ENCODE peak calls at places on chromosomes 5 and 9, in ten cellular contexts. A is lower lobe of right lung, F is right cardiac atrium, B is PC-9, K is neural progenitor cell, P is GM23248, W is cardiac muscle cell, D is GM23338, T is transverse colon, M is heart right ventricle. X is an unnamed sample. For H3K4me1, the result is how much of the 10 kb centered on the place peaks cover.

GRCh38 chr5:59126665-59127354 is 543.9 kb downstream of the RAB3C start:
- DNase-seq in A (no peak), F (no peak), B (no peak), K (no peak), P (peak), W (no peak), D (peak), T (no peak), M (no peak), X (no peak)

GRCh38 chr5:41896230-41896629 is 7.9 kb upstream of the RIMOC1 start:
- DNase-seq in A (no peak), F (no peak), B (no peak), K (no peak), P (no peak), W (no peak), D (no peak), T (no peak), M (no peak), X (no peak)

GRCh38 chr9:36488322-36488838 is 84.3 kb upstream of the MELK start:
- DNase-seq in A (no peak), F (no peak), B (no peak), K (no peak), P (no peak), W (no peak), D (peak), T (no peak), M (no peak), X (no peak)

GRCh38 chr5:149596712-149597111 is 15.4 kb downstream of the ARHGEF37 start:
- DNase-seq in A (no peak), F (no peak), B (no peak), K (no peak), P (no peak), W (no peak), D (peak), T (no peak), M (no peak), X (no peak)

GRCh38 chr5:69450116-69450515 is 35.2 kb downstream of the MARVELD2 start:
- DNase-seq in A (no peak), F (no peak), B (peak), K (no peak), P (peak), W (no peak), D (no peak), T (no peak), M (no peak), X (no peak)

GRCh38 chr5:62886603-62887315 is 308.1 kb downstream of the LRRC70 start:
- DNase-seq in A (no peak), F (no peak), B (no peak), K (no peak), P (no peak), W (peak), D (no peak), T (no peak), M (no peak), X (no peak)

GRCh38 chr9:117392992-117393391 is 21.9 kb downstream of the ASTN2 start:
- DNase-seq in A (no peak), F (no peak), B (no peak), K (no peak), P (no peak), W (no peak), D (peak), T (no peak), M (no peak), X (no peak)

GRCh38 chr5:56286015-56286992 is 53.2 kb upstream of the ANKRD55 start:
- DNase-seq in A (no peak), F (no peak), B (no peak), K (no peak), P (no peak), W (no peak), D (no peak), T (no peak), M (no peak), X (no peak)

GRCh38 chr5:50553560-50553984 is 112.5 kb upstream of the EMB start:
- DNase-seq in A (peak), F (peak), B (no peak), K (no peak), P (no peak), W (peak), D (no peak), T (no peak), M (no peak), X (no peak)

GRCh38 chr9:124658165-124659017 is 112.7 kb downstream of the NR6A1 start:
- DNase-seq in A (peak), F (peak), B (peak), K (peak), P (peak), W (peak), D (peak), T (peak), M (peak), X (peak)

DNA sequence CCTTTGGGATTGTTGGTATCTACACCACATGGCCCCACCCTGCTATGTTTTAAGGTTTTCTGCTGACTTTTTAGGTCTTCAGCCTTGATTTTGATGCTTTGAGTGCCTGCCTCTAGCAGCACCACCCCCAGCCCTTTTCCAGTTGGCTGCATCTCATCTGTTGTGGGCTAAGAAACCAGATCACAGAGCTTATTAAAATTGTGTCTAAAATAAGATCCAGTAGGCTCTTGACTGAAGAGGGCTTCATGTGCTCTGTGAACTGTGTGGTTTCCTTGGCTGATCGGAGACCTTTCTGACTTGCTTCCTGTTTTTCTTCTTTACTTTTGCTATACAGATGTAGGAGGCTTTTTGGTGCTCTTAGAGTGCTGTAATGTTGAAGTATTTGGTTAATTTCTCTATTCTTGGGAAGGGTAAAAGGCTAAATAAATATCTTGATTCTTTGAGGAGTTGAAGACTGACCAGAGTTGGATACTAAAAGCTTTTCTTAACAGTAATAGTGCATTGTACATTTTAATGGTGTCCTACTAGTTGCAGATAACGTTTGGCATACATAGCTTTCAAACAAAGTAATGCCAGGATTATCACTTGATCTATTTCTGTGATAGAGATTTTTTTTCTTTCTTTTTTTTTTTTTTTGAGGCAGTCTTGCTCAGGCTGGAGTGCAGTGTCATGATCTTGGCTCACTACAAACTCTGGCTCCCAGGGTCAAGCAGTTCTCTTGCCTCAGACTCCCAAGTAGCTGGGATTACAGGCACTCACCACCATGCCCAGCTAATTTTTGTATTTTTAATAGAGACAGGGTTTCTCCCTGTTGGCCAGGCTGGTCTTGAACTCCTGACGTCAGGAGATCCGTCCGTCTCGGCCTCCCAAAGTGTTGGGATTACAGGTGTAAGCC is 4.5 kb downstream of the UBE2D2 start:
- DNase-seq in A (no peak), F (no peak), B (no peak), K (no peak), P (no peak), W (peak), D (no peak), T (peak), M (no peak), X (no peak)
- H3K4me1 ChIP-seq in A (half or more), F (under half), B (under half), K (under half), P (under half), W (under half), D (under half), T (half or more), M (half or more), X (under half)

GRCh38 chr9:114365194-114365593 is 22.6 kb downstream of the AKNA start:
- DNase-seq in A (no peak), F (no peak), B (no peak), K (no peak), P (no peak), W (no peak), D (no peak), T (no peak), M (no peak), X (no peak)
- H3K4me1 ChIP-seq in A (under half), F (under half), B (under half), K (under half), P (under half), W (under half), D (under half), T (under half), M (under half), X (under half)

GRCh38 chr5:139108056-139108811 is 89.9 kb downstream of the SIL1 start:
- DNase-seq in A (no peak), F (no peak), B (no peak), K (peak), P (peak), W (no peak), D (no peak), T (no peak), M (no peak), X (no peak)
- H3K4me1 ChIP-seq in A (under half), F (under half), B (under half), K (under half), P (under half), W (under half), D (under half), T (under half), M (under half), X (under half)

DNA sequence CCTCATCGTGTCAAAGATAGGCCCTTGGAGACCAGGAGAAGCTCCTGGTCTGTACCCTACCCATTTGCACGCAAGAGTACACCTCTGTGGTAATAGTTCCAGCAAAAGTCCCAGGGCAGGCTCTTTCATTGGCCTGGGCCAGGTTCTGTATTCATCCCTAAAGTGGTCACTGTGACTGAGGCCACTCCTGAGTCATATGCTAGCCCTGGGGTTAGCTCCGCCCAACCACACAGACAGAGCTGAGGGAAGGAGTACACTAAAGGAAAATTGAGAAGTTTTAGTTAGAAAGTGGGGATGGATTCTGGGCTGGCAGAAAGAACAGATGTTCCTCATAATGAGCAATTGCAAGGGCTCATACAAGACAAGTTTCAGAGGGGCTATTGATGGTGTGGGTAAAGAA is 206.7 kb downstream of the ARHGAP26 start:
- DNase-seq in A (peak), F (no peak), B (no peak), K (no peak), P (peak), W (no peak), D (no peak), T (no peak), M (no peak), X (no peak)
- H3K4me1 ChIP-seq in A (half or more), F (under half), B (under half), K (under half), P (under half), W (under half), D (under half), T (under half), M (under half), X (under half)

DNA sequence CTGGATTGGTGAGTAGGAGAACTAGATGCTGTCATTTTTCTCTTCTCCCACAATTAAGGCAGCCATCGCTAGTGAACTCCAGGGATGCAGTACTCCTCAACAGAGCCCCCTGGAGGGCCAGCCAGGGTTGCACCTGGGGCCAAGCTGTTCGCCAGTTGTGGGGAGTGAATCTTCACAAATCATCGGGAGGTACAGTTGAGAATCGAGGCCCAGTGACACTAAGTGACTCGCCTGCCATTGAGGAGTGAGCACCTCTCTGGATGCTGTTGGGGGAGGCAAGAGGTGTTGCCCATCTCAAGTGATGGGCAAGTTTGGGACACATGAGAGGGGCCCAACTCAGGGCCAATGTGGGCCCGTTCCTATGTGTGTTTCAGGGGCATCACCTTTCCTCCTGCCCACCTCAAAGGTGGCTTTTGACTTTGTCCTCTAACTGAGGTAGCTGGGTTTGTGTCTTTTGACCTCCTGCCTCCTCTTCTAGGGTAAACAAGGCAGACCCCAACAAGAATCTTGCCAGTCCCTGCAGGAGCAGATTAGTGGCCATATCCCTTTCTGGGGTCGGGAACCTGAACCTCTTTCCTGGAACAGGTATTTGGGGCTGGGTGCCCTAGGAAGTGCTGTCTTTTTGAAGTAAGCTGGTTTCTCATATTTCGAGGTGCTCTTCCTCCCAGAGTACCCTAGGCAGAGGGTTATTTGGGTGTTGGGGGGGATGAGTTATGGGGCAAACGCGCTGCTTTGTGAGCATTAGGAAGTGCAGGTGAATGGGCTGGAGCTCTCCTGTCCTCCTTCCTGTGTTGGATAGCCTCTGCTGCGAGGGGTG is 181.2 kb downstream of the MACROH2A1 start:
- DNase-seq in A (no peak), F (no peak), B (no peak), K (peak), P (no peak), W (no peak), D (peak), T (no peak), M (no peak), X (no peak)
- H3K4me1 ChIP-seq in A (under half), F (under half), B (under half), K (under half), P (under half), W (under half), D (under half), T (under half), M (under half), X (under half)

DNA sequence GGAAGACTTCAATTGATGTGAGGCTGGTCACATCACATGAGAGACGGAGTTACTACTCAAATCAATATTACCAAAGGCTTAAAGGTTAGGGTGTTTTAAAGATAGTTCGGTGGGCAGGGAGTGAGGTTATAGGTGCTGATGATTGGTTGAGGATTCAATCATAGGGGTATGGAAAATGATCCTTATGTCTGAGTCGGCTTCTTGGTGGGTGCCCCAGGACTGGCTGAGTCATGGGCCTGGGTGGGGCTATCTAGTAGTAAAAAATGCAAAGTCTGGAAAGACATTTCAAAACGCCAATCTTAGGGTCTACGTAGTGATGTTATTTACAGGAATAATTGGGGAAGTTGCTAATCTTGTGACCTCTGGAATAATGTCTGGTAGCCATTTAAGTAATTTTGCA is 15.2 kb upstream of the SPIN1 start:
- DNase-seq in A (no peak), F (peak), B (no peak), K (no peak), P (no peak), W (no peak), D (no peak), T (no peak), M (no peak), X (no peak)
- H3K4me1 ChIP-seq in A (under half), F (under half), B (under half), K (under half), P (under half), W (under half), D (under half), T (under half), M (under half), X (under half)

DNA sequence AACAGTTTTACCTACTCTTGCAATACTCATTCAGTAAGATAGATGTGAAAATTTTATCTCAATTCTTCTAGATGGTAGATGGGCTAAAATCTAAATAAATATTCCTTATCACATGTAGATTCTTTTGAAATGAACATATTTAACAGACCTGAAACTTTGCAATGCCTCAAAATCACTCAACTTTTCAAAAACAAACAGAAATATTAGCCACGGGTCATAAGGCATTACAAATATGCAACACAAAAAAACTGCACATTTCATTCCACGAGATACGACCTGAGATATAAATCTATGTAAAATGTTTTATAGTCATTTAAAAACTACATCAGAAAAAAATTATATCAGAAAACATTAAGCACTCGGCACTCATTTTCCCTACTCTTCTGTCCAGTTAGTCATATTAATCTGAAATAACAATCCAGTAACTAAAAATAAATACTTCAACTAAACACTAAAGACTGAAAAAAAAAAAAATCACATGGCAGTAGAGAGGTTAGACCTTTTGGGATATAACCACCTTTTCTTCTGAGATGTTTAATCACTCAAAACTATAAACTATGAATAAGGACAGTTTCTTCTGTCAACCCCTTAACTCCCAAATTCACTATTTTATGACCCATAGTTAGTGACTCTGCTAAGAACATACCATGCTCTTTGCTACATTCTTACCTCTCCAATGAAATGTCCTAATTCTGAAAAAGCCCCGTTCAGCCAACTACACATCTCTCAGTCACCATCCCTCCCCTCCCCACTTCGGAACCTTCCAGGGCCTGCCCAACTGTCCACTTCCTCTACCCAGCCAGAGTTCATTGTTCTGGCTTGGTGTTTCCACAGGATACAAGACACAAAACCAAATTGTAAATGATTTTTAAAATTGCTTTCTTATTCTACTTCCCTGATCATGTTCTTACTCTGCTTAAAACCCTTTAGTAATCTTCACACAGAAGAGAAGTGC is 6.4 kb downstream of the HOMER1 start:
- DNase-seq in A (no peak), F (no peak), B (no peak), K (no peak), P (no peak), W (no peak), D (no peak), T (no peak), M (no peak), X (no peak)
- H3K4me1 ChIP-seq in A (under half), F (under half), B (half or more), K (under half), P (under half), W (under half), D (half or more), T (under half), M (under half), X (under half)